ENCODE peak calls at places on chromosomes 12 and 14, in six cellular contexts. One of them, this sample, is unnamed.

GRCh38 chr12:42585846-42586226 is 3.7 kb downstream of the PRICKLE1 start:
- DNase-seq in astrocyte: no peak
- DNase-seq in body of pancreas: no peak
- DNase-seq in AG04450: no peak
- DNase-seq in sigmoid colon: no peak
- DNase-seq in kidney: no peak
- DNase-seq in this sample: no peak

GRCh38 chr14:34355584-34356266 is 106.3 kb downstream of the SPTSSA start:
- DNase-seq in astrocyte: peak
- DNase-seq in body of pancreas: no peak
- DNase-seq in AG04450: peak
- DNase-seq in sigmoid colon: no peak
- DNase-seq in kidney: no peak
- DNase-seq in this sample: no peak

GRCh38 chr14:79251278-79251677 is 960.0 kb downstream of the DIO2 start:
- DNase-seq in astrocyte: no peak
- DNase-seq in body of pancreas: no peak
- DNase-seq in AG04450: no peak
- DNase-seq in sigmoid colon: no peak
- DNase-seq in kidney: no peak
- DNase-seq in this sample: no peak

GRCh38 chr12:76462668-76463224 is 96.8 kb downstream of the OSBPL8 start:
- DNase-seq in astrocyte: no peak
- DNase-seq in body of pancreas: no peak
- DNase-seq in AG04450: no peak
- DNase-seq in sigmoid colon: no peak
- DNase-seq in kidney: no peak
- DNase-seq in this sample: no peak

GRCh38 chr14:97920201-97920600 is 1123.0 kb downstream of the VRK1 start:
- DNase-seq in astrocyte: no peak
- DNase-seq in body of pancreas: no peak
- DNase-seq in AG04450: no peak
- DNase-seq in sigmoid colon: no peak
- DNase-seq in kidney: no peak
- DNase-seq in this sample: no peak

GRCh38 chr12:64400041-64400440 is 4.2 kb upstream of the XPOT start:
- DNase-seq in astrocyte: peak
- DNase-seq in body of pancreas: no peak
- DNase-seq in AG04450: peak
- DNase-seq in sigmoid colon: no peak
- DNase-seq in kidney: no peak
- DNase-seq in this sample: peak

GRCh38 chr14:61308198-61308597 is 13.2 kb upstream of the PRKCH start:
- DNase-seq in astrocyte: no peak
- DNase-seq in body of pancreas: no peak
- DNase-seq in AG04450: no peak
- DNase-seq in sigmoid colon: no peak
- DNase-seq in kidney: no peak
- DNase-seq in this sample: no peak

GRCh38 chr14:87002831-87003230 is 990.2 kb downstream of the GALC start:
- DNase-seq in astrocyte: no peak
- DNase-seq in body of pancreas: no peak
- DNase-seq in AG04450: no peak
- DNase-seq in sigmoid colon: no peak
- DNase-seq in kidney: no peak
- DNase-seq in this sample: no peak

GRCh38 chr12:55707841-55708694 is at the start of gene ITGA7:
- DNase-seq in astrocyte: no peak
- DNase-seq in body of pancreas: peak
- DNase-seq in AG04450: no peak
- DNase-seq in sigmoid colon: peak
- DNase-seq in kidney: peak
- DNase-seq in this sample: peak

GRCh38 chr14:68813318-68813838 is 20.5 kb upstream of the ZFP36L1 start:
- DNase-seq in astrocyte: no peak
- DNase-seq in body of pancreas: no peak
- DNase-seq in AG04450: no peak
- DNase-seq in sigmoid colon: no peak
- DNase-seq in kidney: no peak
- DNase-seq in this sample: no peak

GRCh38 chr14:54691525-54692260 is 124.8 kb downstream of the SAMD4A start:
- DNase-seq in astrocyte: no peak
- DNase-seq in body of pancreas: peak
- DNase-seq in AG04450: no peak
- DNase-seq in sigmoid colon: peak
- DNase-seq in kidney: peak
- DNase-seq in this sample: peak

GRCh38 chr12:104763163-104763805 is 194.8 kb downstream of the SLC41A2 start:
- DNase-seq in astrocyte: no peak
- DNase-seq in body of pancreas: no peak
- DNase-seq in AG04450: no peak
- DNase-seq in sigmoid colon: no peak
- DNase-seq in kidney: no peak
- DNase-seq in this sample: no peak

GRCh38 chr14:89422952-89423345 is 5.9 kb upstream of the FOXN3 start:
- DNase-seq in astrocyte: no peak
- DNase-seq in body of pancreas: no peak
- DNase-seq in AG04450: no peak
- DNase-seq in sigmoid colon: peak
- DNase-seq in kidney: no peak
- DNase-seq in this sample: no peak

GRCh38 chr14:76784881-76785280 is 23.6 kb downstream of the VASH1 start:
- DNase-seq in astrocyte: peak
- DNase-seq in body of pancreas: peak
- DNase-seq in AG04450: peak
- DNase-seq in sigmoid colon: peak
- DNase-seq in kidney: no peak
- DNase-seq in this sample: peak

GRCh38 chr12:94644622-94645021 is 5.7 kb downstream of the TMCC3 start:
- DNase-seq in astrocyte: peak
- DNase-seq in body of pancreas: no peak
- DNase-seq in AG04450: no peak
- DNase-seq in sigmoid colon: no peak
- DNase-seq in kidney: no peak
- DNase-seq in this sample: no peak

GRCh38 chr12:104303538-104304151 is at the start of gene EID3:
- DNase-seq in astrocyte: peak
- DNase-seq in body of pancreas: peak
- DNase-seq in AG04450: no peak
- DNase-seq in sigmoid colon: peak
- DNase-seq in kidney: peak
- DNase-seq in this sample: peak

DNA sequence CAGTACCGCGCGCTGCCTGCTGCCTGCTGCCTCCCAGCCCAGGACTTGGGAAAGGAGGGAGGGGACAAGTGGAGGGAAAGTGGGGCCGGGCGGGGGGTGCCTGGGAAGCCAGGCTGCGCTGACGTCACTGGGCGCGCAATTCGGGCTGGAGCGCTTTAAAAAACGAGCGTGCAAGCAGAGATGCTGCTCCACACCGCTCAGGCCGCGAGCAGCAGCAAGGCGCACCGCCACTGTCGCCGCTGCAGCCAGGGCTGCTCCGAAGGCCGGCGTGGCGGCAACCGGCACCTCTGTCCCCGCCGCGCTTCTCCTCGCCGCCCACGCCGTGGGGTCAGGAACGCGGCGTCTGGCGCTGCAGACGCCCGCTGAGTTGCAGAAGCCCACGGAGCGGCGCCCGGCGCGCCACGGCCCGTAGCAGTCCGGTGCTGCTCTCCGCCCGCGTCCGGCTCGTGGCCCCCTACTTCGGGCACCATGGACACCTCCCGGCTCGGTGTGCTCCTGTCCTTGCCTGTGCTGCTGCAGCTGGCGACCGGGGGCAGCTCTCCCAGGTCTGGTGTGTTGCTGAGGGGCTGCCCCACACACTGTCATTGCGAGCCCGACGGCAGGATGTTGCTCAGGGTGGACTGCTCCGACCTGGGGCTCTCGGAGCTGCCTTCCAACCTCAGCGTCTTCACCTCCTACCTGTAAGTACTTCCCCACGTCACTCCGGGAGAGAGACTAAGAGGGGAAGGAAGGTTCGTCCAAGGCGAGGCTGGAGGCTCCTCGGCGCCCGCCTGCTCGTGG is at the start of gene LGR5:
- DNase-seq in astrocyte: peak
- DNase-seq in body of pancreas: no peak
- DNase-seq in AG04450: no peak
- DNase-seq in sigmoid colon: no peak
- DNase-seq in kidney: peak
- DNase-seq in this sample: no peak
- H3K4me3 ChIP-seq in astrocyte: peak
- H3K4me3 ChIP-seq in body of pancreas: no peak
- H3K4me3 ChIP-seq in AG04450: peak
- H3K4me3 ChIP-seq in sigmoid colon: peak
- H3K4me3 ChIP-seq in kidney: no peak
- H3K4me3 ChIP-seq in this sample: peak

GRCh38 chr14:23379331-23380196 is 2.7 kb downstream of the CMTM5 start:
- DNase-seq in astrocyte: no peak
- DNase-seq in body of pancreas: peak
- DNase-seq in AG04450: no peak
- DNase-seq in sigmoid colon: no peak
- DNase-seq in kidney: peak
- DNase-seq in this sample: peak

GRCh38 chr14:23378612-23379220 is 1.9 kb downstream of the CMTM5 start:
- DNase-seq in astrocyte: no peak
- DNase-seq in body of pancreas: no peak
- DNase-seq in AG04450: no peak
- DNase-seq in sigmoid colon: no peak
- DNase-seq in kidney: no peak
- DNase-seq in this sample: no peak

GRCh38 chr14:23377201-23377550 is 330 bp downstream of the CMTM5 start:
- DNase-seq in astrocyte: no peak
- DNase-seq in body of pancreas: no peak
- DNase-seq in AG04450: no peak
- DNase-seq in sigmoid colon: no peak
- DNase-seq in kidney: no peak
- DNase-seq in this sample: no peak

GRCh38 chr14:23376477-23377200 is at the start of gene CMTM5:
- DNase-seq in astrocyte: no peak
- DNase-seq in body of pancreas: no peak
- DNase-seq in AG04450: no peak
- DNase-seq in sigmoid colon: peak
- DNase-seq in kidney: no peak
- DNase-seq in this sample: no peak

DNA sequence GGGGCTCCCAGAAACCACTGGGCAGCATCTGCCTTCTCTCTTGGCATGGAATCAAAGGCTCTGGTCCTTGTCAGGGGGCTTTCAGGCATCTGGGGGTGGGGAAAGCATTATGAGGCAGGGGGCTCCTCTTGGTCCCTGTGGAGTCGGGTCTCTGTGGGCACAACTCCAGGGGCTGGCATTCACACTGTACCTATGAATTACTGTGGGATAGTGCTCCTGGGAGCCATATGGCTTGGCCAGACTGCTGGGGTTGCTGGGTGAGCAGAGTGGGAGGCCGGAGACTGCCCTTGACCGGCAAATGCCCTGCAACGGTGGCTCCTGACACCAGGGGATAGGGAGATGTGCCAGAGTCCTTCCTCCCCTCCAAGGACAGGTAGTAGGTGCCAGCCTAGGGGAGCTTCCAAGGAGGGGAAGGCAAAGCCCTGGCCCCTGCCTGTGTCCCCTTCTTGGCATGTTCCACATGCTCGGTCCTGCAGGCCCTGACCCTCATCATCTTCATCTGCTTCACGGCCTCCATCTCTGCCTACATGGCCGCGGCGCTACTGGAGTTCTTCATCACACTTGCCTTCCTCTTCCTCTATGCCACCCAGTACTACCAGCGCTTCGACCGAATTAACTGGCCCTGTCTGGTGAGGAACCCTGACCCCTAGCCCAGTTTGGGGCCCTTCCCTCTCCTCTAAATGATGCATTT is 1.2 kb downstream of the CMTM5 start:
- DNase-seq in astrocyte: no peak
- DNase-seq in body of pancreas: no peak
- DNase-seq in AG04450: no peak
- DNase-seq in sigmoid colon: no peak
- DNase-seq in kidney: no peak
- DNase-seq in this sample: no peak
- H3K27ac ChIP-seq in astrocyte: no peak
- H3K27ac ChIP-seq in body of pancreas: no peak
- H3K27ac ChIP-seq in AG04450: no peak
- H3K27ac ChIP-seq in sigmoid colon: no peak
- H3K27ac ChIP-seq in kidney: no peak
- H3K27ac ChIP-seq in this sample: no peak

DNA sequence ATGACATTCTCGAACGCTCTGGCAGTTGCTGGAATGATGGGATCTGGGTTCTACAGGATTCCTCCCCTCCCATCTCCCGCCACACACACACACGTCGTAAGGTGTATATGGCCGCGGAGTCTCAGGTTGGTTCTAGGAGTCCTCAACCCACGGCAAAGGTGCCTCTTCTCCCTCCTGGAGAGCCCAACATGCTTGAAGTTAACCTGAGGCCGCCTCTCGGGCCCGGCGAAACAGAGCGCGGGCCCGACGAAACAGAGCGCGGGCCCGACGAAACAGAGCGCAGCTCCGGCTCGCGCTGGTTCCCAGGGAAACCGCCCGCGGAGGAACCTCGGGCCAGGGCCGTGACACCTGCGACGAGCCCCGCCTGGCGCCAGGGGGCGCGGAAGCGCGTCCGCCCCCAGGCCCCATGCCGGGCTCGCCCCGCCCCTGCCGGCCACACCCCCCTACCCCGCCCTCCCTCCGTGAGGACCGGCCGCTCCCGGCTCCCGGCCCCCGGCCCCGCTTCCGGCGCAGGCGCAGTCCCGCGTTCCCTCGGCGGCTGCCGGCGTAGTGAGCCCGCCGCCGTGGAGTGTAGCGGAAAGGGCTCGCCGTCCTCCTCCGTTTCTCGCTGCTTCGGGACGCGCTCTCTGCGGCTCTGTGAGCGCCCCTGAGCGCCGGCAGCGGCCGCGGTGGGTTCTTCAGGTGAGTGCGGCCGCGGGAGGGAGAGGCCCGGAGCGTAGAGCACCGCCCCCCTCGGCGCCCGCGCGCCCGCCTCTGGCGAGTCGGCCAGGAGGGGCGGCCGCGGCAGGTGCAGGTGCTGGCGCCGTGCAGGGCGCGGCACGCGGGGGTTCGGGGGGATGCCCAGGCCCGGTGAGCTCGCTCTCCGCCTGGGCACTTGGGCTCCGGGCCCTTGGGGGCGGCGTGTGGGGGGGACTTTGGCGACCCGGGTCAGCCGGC is at the start of gene RAB3IP:
- DNase-seq in astrocyte: peak
- DNase-seq in body of pancreas: peak
- DNase-seq in AG04450: peak
- DNase-seq in sigmoid colon: peak
- DNase-seq in kidney: peak
- DNase-seq in this sample: peak
- H3K4me3 ChIP-seq in astrocyte: peak
- H3K4me3 ChIP-seq in body of pancreas: peak
- H3K4me3 ChIP-seq in AG04450: peak
- H3K4me3 ChIP-seq in sigmoid colon: peak
- H3K4me3 ChIP-seq in kidney: peak
- H3K4me3 ChIP-seq in this sample: peak

GRCh38 chr12:49261726-49262125 is 3.2 kb upstream of the TUBA1C start:
- DNase-seq in astrocyte: no peak
- DNase-seq in body of pancreas: no peak
- DNase-seq in AG04450: no peak
- DNase-seq in sigmoid colon: no peak
- DNase-seq in kidney: no peak
- DNase-seq in this sample: no peak
- H3K27ac ChIP-seq in astrocyte: no peak
- H3K27ac ChIP-seq in body of pancreas: no peak
- H3K27ac ChIP-seq in AG04450: peak
- H3K27ac ChIP-seq in sigmoid colon: no peak
- H3K27ac ChIP-seq in kidney: no peak
- H3K27ac ChIP-seq in this sample: no peak